ENCODE peak calls at places on chromosome 21, in ten cellular contexts. One of them, this sample, is unnamed.

GRCh38 chr21:32007461-32007860 is 134.6 kb downstream of the HUNK start:
- DNase-seq in T-helper 9 cell: no peak
- DNase-seq in MM.1S: no peak
- DNase-seq in NCI-H2171: no peak
- DNase-seq in NCI-H510A treated with DMSO at 0.1 percent for 48 hours: no peak
- DNase-seq in activated CD4-positive, alpha-beta T cell treated with anti-CD3 and anti-CD28 coated beads, Interleukin-2, amount 50 U/mL, for 48 hours: no peak
- DNase-seq in islet precursor cell: peak; percentile 68
- DNase-seq in heart right ventricle: no peak
- DNase-seq in naive B cell: no peak
- DNase-seq in activated T-cell treated with anti-CD3 and anti-CD28 coated beads for 1 hour: no peak
- DNase-seq in this sample: no peak

GRCh38 chr21:21010698-21011097 is 12.5 kb downstream of the NCAM2 start:
- DNase-seq in T-helper 9 cell: no peak
- DNase-seq in MM.1S: no peak
- DNase-seq in NCI-H2171: no peak
- DNase-seq in NCI-H510A treated with DMSO at 0.1 percent for 48 hours: no peak
- DNase-seq in activated CD4-positive, alpha-beta T cell treated with anti-CD3 and anti-CD28 coated beads, Interleukin-2, amount 50 U/mL, for 48 hours: no peak
- DNase-seq in islet precursor cell: no peak
- DNase-seq in heart right ventricle: no peak
- DNase-seq in naive B cell: no peak
- DNase-seq in activated T-cell treated with anti-CD3 and anti-CD28 coated beads for 1 hour: no peak
- DNase-seq in this sample: no peak

GRCh38 chr21:29072873-29073221 is 601 bp downstream of the CCT8 start:
- DNase-seq in T-helper 9 cell: no peak
- DNase-seq in MM.1S: peak; percentile 40
- DNase-seq in NCI-H2171: no peak
- DNase-seq in NCI-H510A treated with DMSO at 0.1 percent for 48 hours: no peak
- DNase-seq in activated CD4-positive, alpha-beta T cell treated with anti-CD3 and anti-CD28 coated beads, Interleukin-2, amount 50 U/mL, for 48 hours: no peak
- DNase-seq in islet precursor cell: no peak
- DNase-seq in heart right ventricle: no peak
- DNase-seq in naive B cell: no peak
- DNase-seq in activated T-cell treated with anti-CD3 and anti-CD28 coated beads for 1 hour: no peak
- DNase-seq in this sample: peak; percentile 51

GRCh38 chr21:29453511-29453910 is 154.8 kb downstream of the BACH1 start:
- DNase-seq in T-helper 9 cell: no peak
- DNase-seq in MM.1S: no peak
- DNase-seq in NCI-H2171: no peak
- DNase-seq in NCI-H510A treated with DMSO at 0.1 percent for 48 hours: no peak
- DNase-seq in activated CD4-positive, alpha-beta T cell treated with anti-CD3 and anti-CD28 coated beads, Interleukin-2, amount 50 U/mL, for 48 hours: no peak
- DNase-seq in islet precursor cell: no peak
- DNase-seq in heart right ventricle: no peak
- DNase-seq in naive B cell: no peak
- DNase-seq in activated T-cell treated with anti-CD3 and anti-CD28 coated beads for 1 hour: no peak
- DNase-seq in this sample: peak; percentile 15

GRCh38 chr21:31235671-31236450 is 108.2 kb downstream of the TIAM1 start:
- DNase-seq in T-helper 9 cell: no peak
- DNase-seq in MM.1S: no peak
- DNase-seq in NCI-H2171: no peak
- DNase-seq in NCI-H510A treated with DMSO at 0.1 percent for 48 hours: no peak
- DNase-seq in activated CD4-positive, alpha-beta T cell treated with anti-CD3 and anti-CD28 coated beads, Interleukin-2, amount 50 U/mL, for 48 hours: peak; percentile 18
- DNase-seq in islet precursor cell: no peak
- DNase-seq in heart right ventricle: no peak
- DNase-seq in naive B cell: no peak
- DNase-seq in activated T-cell treated with anti-CD3 and anti-CD28 coated beads for 1 hour: no peak
- DNase-seq in this sample: no peak

GRCh38 chr21:45540601-45540970 is 1.7 kb downstream of the SLC19A1 start:
- DNase-seq in T-helper 9 cell: no peak
- DNase-seq in MM.1S: no peak
- DNase-seq in NCI-H2171: no peak
- DNase-seq in NCI-H510A treated with DMSO at 0.1 percent for 48 hours: no peak
- DNase-seq in activated CD4-positive, alpha-beta T cell treated with anti-CD3 and anti-CD28 coated beads, Interleukin-2, amount 50 U/mL, for 48 hours: no peak
- DNase-seq in islet precursor cell: peak; percentile 48
- DNase-seq in heart right ventricle: no peak
- DNase-seq in naive B cell: no peak
- DNase-seq in activated T-cell treated with anti-CD3 and anti-CD28 coated beads for 1 hour: no peak
- DNase-seq in this sample: no peak

GRCh38 chr21:32584472-32584871 is 851 bp downstream of the TCP10L start:
- DNase-seq in T-helper 9 cell: no peak
- DNase-seq in MM.1S: no peak
- DNase-seq in NCI-H2171: no peak
- DNase-seq in NCI-H510A treated with DMSO at 0.1 percent for 48 hours: no peak
- DNase-seq in activated CD4-positive, alpha-beta T cell treated with anti-CD3 and anti-CD28 coated beads, Interleukin-2, amount 50 U/mL, for 48 hours: no peak
- DNase-seq in islet precursor cell: no peak
- DNase-seq in heart right ventricle: no peak
- DNase-seq in naive B cell: no peak
- DNase-seq in activated T-cell treated with anti-CD3 and anti-CD28 coated beads for 1 hour: no peak
- DNase-seq in this sample: no peak

GRCh38 chr21:29105218-29105617 is 25.2 kb upstream of the MAP3K7CL start:
- DNase-seq in T-helper 9 cell: no peak
- DNase-seq in MM.1S: no peak
- DNase-seq in NCI-H2171: no peak
- DNase-seq in NCI-H510A treated with DMSO at 0.1 percent for 48 hours: peak; percentile 20
- DNase-seq in activated CD4-positive, alpha-beta T cell treated with anti-CD3 and anti-CD28 coated beads, Interleukin-2, amount 50 U/mL, for 48 hours: no peak
- DNase-seq in islet precursor cell: no peak
- DNase-seq in heart right ventricle: no peak
- DNase-seq in naive B cell: no peak
- DNase-seq in activated T-cell treated with anti-CD3 and anti-CD28 coated beads for 1 hour: no peak
- DNase-seq in this sample: no peak

GRCh38 chr21:15558884-15559283 is 170.9 kb upstream of the USP25 start:
- DNase-seq in T-helper 9 cell: no peak
- DNase-seq in MM.1S: no peak
- DNase-seq in NCI-H2171: no peak
- DNase-seq in NCI-H510A treated with DMSO at 0.1 percent for 48 hours: no peak
- DNase-seq in activated CD4-positive, alpha-beta T cell treated with anti-CD3 and anti-CD28 coated beads, Interleukin-2, amount 50 U/mL, for 48 hours: no peak
- DNase-seq in islet precursor cell: no peak
- DNase-seq in heart right ventricle: no peak
- DNase-seq in naive B cell: no peak
- DNase-seq in activated T-cell treated with anti-CD3 and anti-CD28 coated beads for 1 hour: no peak
- DNase-seq in this sample: no peak

GRCh38 chr21:25080161-25080560 is 527.1 kb downstream of the MRPL39 start:
- DNase-seq in T-helper 9 cell: no peak
- DNase-seq in MM.1S: no peak
- DNase-seq in NCI-H2171: no peak
- DNase-seq in NCI-H510A treated with DMSO at 0.1 percent for 48 hours: no peak
- DNase-seq in activated CD4-positive, alpha-beta T cell treated with anti-CD3 and anti-CD28 coated beads, Interleukin-2, amount 50 U/mL, for 48 hours: no peak
- DNase-seq in islet precursor cell: no peak
- DNase-seq in heart right ventricle: no peak
- DNase-seq in naive B cell: no peak
- DNase-seq in activated T-cell treated with anti-CD3 and anti-CD28 coated beads for 1 hour: no peak
- DNase-seq in this sample: no peak

GRCh38 chr21:45634511-45635183 is 8.9 kb upstream of the PCBP3 start:
- DNase-seq in T-helper 9 cell: no peak
- DNase-seq in MM.1S: no peak
- DNase-seq in NCI-H2171: no peak
- DNase-seq in NCI-H510A treated with DMSO at 0.1 percent for 48 hours: no peak
- DNase-seq in activated CD4-positive, alpha-beta T cell treated with anti-CD3 and anti-CD28 coated beads, Interleukin-2, amount 50 U/mL, for 48 hours: no peak
- DNase-seq in islet precursor cell: no peak
- DNase-seq in heart right ventricle: no peak
- DNase-seq in naive B cell: no peak
- DNase-seq in activated T-cell treated with anti-CD3 and anti-CD28 coated beads for 1 hour: no peak
- DNase-seq in this sample: no peak

GRCh38 chr21:46033410-46034404 is 52.1 kb downstream of the COL6A1 start:
- DNase-seq in T-helper 9 cell: no peak
- DNase-seq in MM.1S: no peak
- DNase-seq in NCI-H2171: no peak
- DNase-seq in NCI-H510A treated with DMSO at 0.1 percent for 48 hours: no peak
- DNase-seq in activated CD4-positive, alpha-beta T cell treated with anti-CD3 and anti-CD28 coated beads, Interleukin-2, amount 50 U/mL, for 48 hours: no peak
- DNase-seq in islet precursor cell: no peak
- DNase-seq in heart right ventricle: no peak
- DNase-seq in naive B cell: no peak
- DNase-seq in activated T-cell treated with anti-CD3 and anti-CD28 coated beads for 1 hour: no peak
- DNase-seq in this sample: no peak

GRCh38 chr21:28993293-28993629 is 584 bp upstream of the LTN1 start:
- DNase-seq in T-helper 9 cell: no peak
- DNase-seq in MM.1S: no peak
- DNase-seq in NCI-H2171: no peak
- DNase-seq in NCI-H510A treated with DMSO at 0.1 percent for 48 hours: no peak
- DNase-seq in activated CD4-positive, alpha-beta T cell treated with anti-CD3 and anti-CD28 coated beads, Interleukin-2, amount 50 U/mL, for 48 hours: no peak
- DNase-seq in islet precursor cell: no peak
- DNase-seq in heart right ventricle: no peak
- DNase-seq in naive B cell: no peak
- DNase-seq in activated T-cell treated with anti-CD3 and anti-CD28 coated beads for 1 hour: no peak
- DNase-seq in this sample: no peak

GRCh38 chr21:18249542-18250152 is 5.0 kb downstream of the CHODL start:
- DNase-seq in T-helper 9 cell: no peak
- DNase-seq in MM.1S: peak; percentile 56
- DNase-seq in NCI-H2171: peak; percentile 35
- DNase-seq in NCI-H510A treated with DMSO at 0.1 percent for 48 hours: no peak
- DNase-seq in activated CD4-positive, alpha-beta T cell treated with anti-CD3 and anti-CD28 coated beads, Interleukin-2, amount 50 U/mL, for 48 hours: no peak
- DNase-seq in islet precursor cell: no peak
- DNase-seq in heart right ventricle: no peak
- DNase-seq in naive B cell: no peak
- DNase-seq in activated T-cell treated with anti-CD3 and anti-CD28 coated beads for 1 hour: no peak
- DNase-seq in this sample: no peak

GRCh38 chr21:44710294-44710665 is 1.1 kb downstream of the TSPEAR start:
- DNase-seq in T-helper 9 cell: no peak
- DNase-seq in MM.1S: no peak
- DNase-seq in NCI-H2171: no peak
- DNase-seq in NCI-H510A treated with DMSO at 0.1 percent for 48 hours: no peak
- DNase-seq in activated CD4-positive, alpha-beta T cell treated with anti-CD3 and anti-CD28 coated beads, Interleukin-2, amount 50 U/mL, for 48 hours: no peak
- DNase-seq in islet precursor cell: peak; percentile 38
- DNase-seq in heart right ventricle: no peak
- DNase-seq in naive B cell: no peak
- DNase-seq in activated T-cell treated with anti-CD3 and anti-CD28 coated beads for 1 hour: no peak
- DNase-seq in this sample: no peak

GRCh38 chr21:44695176-44695575 is 1.8 kb upstream of the KRTAP10-12 start:
- DNase-seq in T-helper 9 cell: no peak
- DNase-seq in MM.1S: no peak
- DNase-seq in NCI-H2171: no peak
- DNase-seq in NCI-H510A treated with DMSO at 0.1 percent for 48 hours: no peak
- DNase-seq in activated CD4-positive, alpha-beta T cell treated with anti-CD3 and anti-CD28 coated beads, Interleukin-2, amount 50 U/mL, for 48 hours: no peak
- DNase-seq in islet precursor cell: no peak
- DNase-seq in heart right ventricle: no peak
- DNase-seq in naive B cell: no peak
- DNase-seq in activated T-cell treated with anti-CD3 and anti-CD28 coated beads for 1 hour: no peak
- DNase-seq in this sample: no peak

GRCh38 chr21:20301395-20301794 is 696.8 kb upstream of the NCAM2 start:
- DNase-seq in T-helper 9 cell: no peak
- DNase-seq in MM.1S: no peak
- DNase-seq in NCI-H2171: no peak
- DNase-seq in NCI-H510A treated with DMSO at 0.1 percent for 48 hours: no peak
- DNase-seq in activated CD4-positive, alpha-beta T cell treated with anti-CD3 and anti-CD28 coated beads, Interleukin-2, amount 50 U/mL, for 48 hours: no peak
- DNase-seq in islet precursor cell: no peak
- DNase-seq in heart right ventricle: no peak
- DNase-seq in naive B cell: no peak
- DNase-seq in activated T-cell treated with anti-CD3 and anti-CD28 coated beads for 1 hour: no peak
- DNase-seq in this sample: no peak

GRCh38 chr21:15003463-15004135 is 61.2 kb downstream of the NRIP1 start:
- DNase-seq in T-helper 9 cell: no peak
- DNase-seq in MM.1S: no peak
- DNase-seq in NCI-H2171: no peak
- DNase-seq in NCI-H510A treated with DMSO at 0.1 percent for 48 hours: no peak
- DNase-seq in activated CD4-positive, alpha-beta T cell treated with anti-CD3 and anti-CD28 coated beads, Interleukin-2, amount 50 U/mL, for 48 hours: no peak
- DNase-seq in islet precursor cell: no peak
- DNase-seq in heart right ventricle: no peak
- DNase-seq in naive B cell: no peak
- DNase-seq in activated T-cell treated with anti-CD3 and anti-CD28 coated beads for 1 hour: no peak
- DNase-seq in this sample: no peak

GRCh38 chr21:38505654-38506523 is 7.6 kb upstream of the ERG start:
- DNase-seq in T-helper 9 cell: no peak
- DNase-seq in MM.1S: peak; percentile 69
- DNase-seq in NCI-H2171: peak; percentile 7
- DNase-seq in NCI-H510A treated with DMSO at 0.1 percent for 48 hours: peak; percentile 82
- DNase-seq in activated CD4-positive, alpha-beta T cell treated with anti-CD3 and anti-CD28 coated beads, Interleukin-2, amount 50 U/mL, for 48 hours: peak; percentile 10
- DNase-seq in islet precursor cell: peak; percentile 65
- DNase-seq in heart right ventricle: peak; percentile 64
- DNase-seq in naive B cell: no peak
- DNase-seq in activated T-cell treated with anti-CD3 and anti-CD28 coated beads for 1 hour: no peak
- DNase-seq in this sample: peak; percentile 46

GRCh38 chr21:45620201-45620600 is 23.3 kb upstream of the PCBP3 start:
- DNase-seq in T-helper 9 cell: no peak
- DNase-seq in MM.1S: no peak
- DNase-seq in NCI-H2171: no peak
- DNase-seq in NCI-H510A treated with DMSO at 0.1 percent for 48 hours: no peak
- DNase-seq in activated CD4-positive, alpha-beta T cell treated with anti-CD3 and anti-CD28 coated beads, Interleukin-2, amount 50 U/mL, for 48 hours: no peak
- DNase-seq in islet precursor cell: peak; percentile 22
- DNase-seq in heart right ventricle: no peak
- DNase-seq in naive B cell: no peak
- DNase-seq in activated T-cell treated with anti-CD3 and anti-CD28 coated beads for 1 hour: no peak
- DNase-seq in this sample: no peak

GRCh38 chr21:34595457-34595856 is 19.5 kb downstream of the RCAN1 start:
- DNase-seq in T-helper 9 cell: no peak
- DNase-seq in MM.1S: no peak
- DNase-seq in NCI-H2171: no peak
- DNase-seq in NCI-H510A treated with DMSO at 0.1 percent for 48 hours: peak; percentile 35
- DNase-seq in activated CD4-positive, alpha-beta T cell treated with anti-CD3 and anti-CD28 coated beads, Interleukin-2, amount 50 U/mL, for 48 hours: no peak
- DNase-seq in islet precursor cell: peak; percentile 69
- DNase-seq in heart right ventricle: no peak
- DNase-seq in naive B cell: no peak
- DNase-seq in activated T-cell treated with anti-CD3 and anti-CD28 coated beads for 1 hour: no peak
- DNase-seq in this sample: no peak

GRCh38 chr21:37863842-37864241 is 52.4 kb downstream of the KCNJ6 start:
- DNase-seq in T-helper 9 cell: no peak
- DNase-seq in MM.1S: no peak
- DNase-seq in NCI-H2171: no peak
- DNase-seq in NCI-H510A treated with DMSO at 0.1 percent for 48 hours: no peak
- DNase-seq in activated CD4-positive, alpha-beta T cell treated with anti-CD3 and anti-CD28 coated beads, Interleukin-2, amount 50 U/mL, for 48 hours: no peak
- DNase-seq in islet precursor cell: no peak
- DNase-seq in heart right ventricle: no peak
- DNase-seq in naive B cell: no peak
- DNase-seq in activated T-cell treated with anti-CD3 and anti-CD28 coated beads for 1 hour: no peak
- DNase-seq in this sample: peak; percentile 40

GRCh38 chr21:15065381-15066230 is 806 bp upstream of the NRIP1 start:
- DNase-seq in T-helper 9 cell: peak; percentile 62
- DNase-seq in MM.1S: peak; percentile 59
- DNase-seq in NCI-H2171: no peak
- DNase-seq in NCI-H510A treated with DMSO at 0.1 percent for 48 hours: peak; percentile 24
- DNase-seq in activated CD4-positive, alpha-beta T cell treated with anti-CD3 and anti-CD28 coated beads, Interleukin-2, amount 50 U/mL, for 48 hours: peak; percentile 74
- DNase-seq in islet precursor cell: peak; percentile 93
- DNase-seq in heart right ventricle: peak; percentile 86
- DNase-seq in naive B cell: peak; percentile 85
- DNase-seq in activated T-cell treated with anti-CD3 and anti-CD28 coated beads for 1 hour: peak; percentile 54
- DNase-seq in this sample: peak; percentile 48

GRCh38 chr21:29114765-29115164 is 15.7 kb upstream of the MAP3K7CL start:
- DNase-seq in T-helper 9 cell: no peak
- DNase-seq in MM.1S: no peak
- DNase-seq in NCI-H2171: no peak
- DNase-seq in NCI-H510A treated with DMSO at 0.1 percent for 48 hours: no peak
- DNase-seq in activated CD4-positive, alpha-beta T cell treated with anti-CD3 and anti-CD28 coated beads, Interleukin-2, amount 50 U/mL, for 48 hours: no peak
- DNase-seq in islet precursor cell: peak; percentile 56
- DNase-seq in heart right ventricle: no peak
- DNase-seq in naive B cell: no peak
- DNase-seq in activated T-cell treated with anti-CD3 and anti-CD28 coated beads for 1 hour: no peak
- DNase-seq in this sample: no peak

GRCh38 chr21:44370027-44370735 is 16.8 kb downstream of the TRPM2 start:
- DNase-seq in T-helper 9 cell: no peak
- DNase-seq in MM.1S: no peak
- DNase-seq in NCI-H2171: peak; percentile 26
- DNase-seq in NCI-H510A treated with DMSO at 0.1 percent for 48 hours: no peak
- DNase-seq in activated CD4-positive, alpha-beta T cell treated with anti-CD3 and anti-CD28 coated beads, Interleukin-2, amount 50 U/mL, for 48 hours: no peak
- DNase-seq in islet precursor cell: peak; percentile 69
- DNase-seq in heart right ventricle: no peak
- DNase-seq in naive B cell: no peak
- DNase-seq in activated T-cell treated with anti-CD3 and anti-CD28 coated beads for 1 hour: no peak
- DNase-seq in this sample: no peak

GRCh38 chr21:29295066-29295650 is 3.6 kb upstream of the BACH1 start:
- DNase-seq in T-helper 9 cell: peak; percentile 20
- DNase-seq in MM.1S: no peak
- DNase-seq in NCI-H2171: no peak
- DNase-seq in NCI-H510A treated with DMSO at 0.1 percent for 48 hours: no peak
- DNase-seq in activated CD4-positive, alpha-beta T cell treated with anti-CD3 and anti-CD28 coated beads, Interleukin-2, amount 50 U/mL, for 48 hours: no peak
- DNase-seq in islet precursor cell: no peak
- DNase-seq in heart right ventricle: no peak
- DNase-seq in naive B cell: no peak
- DNase-seq in activated T-cell treated with anti-CD3 and anti-CD28 coated beads for 1 hour: peak; percentile 9
- DNase-seq in this sample: peak; percentile 88

GRCh38 chr21:33189237-33189636 is 40.5 kb upstream of the IFNAR2 start:
- DNase-seq in T-helper 9 cell: no peak
- DNase-seq in MM.1S: no peak
- DNase-seq in NCI-H2171: peak; percentile 52
- DNase-seq in NCI-H510A treated with DMSO at 0.1 percent for 48 hours: peak; percentile 63
- DNase-seq in activated CD4-positive, alpha-beta T cell treated with anti-CD3 and anti-CD28 coated beads, Interleukin-2, amount 50 U/mL, for 48 hours: no peak
- DNase-seq in islet precursor cell: no peak
- DNase-seq in heart right ventricle: no peak
- DNase-seq in naive B cell: no peak
- DNase-seq in activated T-cell treated with anti-CD3 and anti-CD28 coated beads for 1 hour: no peak
- DNase-seq in this sample: no peak

GRCh38 chr21:27301216-27301615 is 334.3 kb upstream of the ADAMTS5 start:
- DNase-seq in T-helper 9 cell: no peak
- DNase-seq in MM.1S: no peak
- DNase-seq in NCI-H2171: no peak
- DNase-seq in NCI-H510A treated with DMSO at 0.1 percent for 48 hours: no peak
- DNase-seq in activated CD4-positive, alpha-beta T cell treated with anti-CD3 and anti-CD28 coated beads, Interleukin-2, amount 50 U/mL, for 48 hours: no peak
- DNase-seq in islet precursor cell: no peak
- DNase-seq in heart right ventricle: no peak
- DNase-seq in naive B cell: no peak
- DNase-seq in activated T-cell treated with anti-CD3 and anti-CD28 coated beads for 1 hour: no peak
- DNase-seq in this sample: no peak